ENCODE peak calls at places on chromosomes 3 and 15, in five cellular contexts. B, E, W, N and I are unnamed samples. For H3K9me3 and H3K4me1, the result is how much of the 10 kb centered on the place peaks cover.

GRCh38 chr3:50623840-50624474 is 7.0 kb downstream of the MAPKAPK3 start:
- DNase-seq in E (no peak), W (no peak), N (no peak), B (no peak), I (no peak)

GRCh38 chr3:12384451-12385233 is 95.8 kb downstream of the PPARG start:
- DNase-seq in E (no peak), N (no peak), W (no peak), B (no peak), I (peak)

GRCh38 chr3:128689060-128689459 is 36.9 kb upstream of the RAB7A start:
- DNase-seq in W (no peak), E (no peak), N (no peak), B (no peak), I (no peak)

GRCh38 chr3:32398531-32398930 is 6.9 kb downstream of the CMTM7 start:
- DNase-seq in E (peak), W (no peak), B (no peak), N (no peak), I (no peak)

GRCh38 chr3:16183601-16184270 is 9.3 kb downstream of the GALNT15 start:
- DNase-seq in E (no peak), B (no peak), N (no peak), W (no peak), I (no peak)

GRCh38 chr3:143442761-143443477 is 323.3 kb downstream of the CHST2 start:
- DNase-seq in E (no peak), B (no peak), W (no peak), N (no peak), I (no peak)

GRCh38 chr15:70334286-70334685 is 236.6 kb upstream of the TLE3 start:
- DNase-seq in W (no peak), N (no peak), E (no peak), B (no peak), I (no peak)

GRCh38 chr3:190031887-190032752 is 88.6 kb downstream of the P3H2 start:
- DNase-seq in E (no peak), W (no peak), N (no peak), B (no peak), I (no peak)

GRCh38 chr3:8996681-8997121 is 33.4 kb upstream of the RAD18 start:
- DNase-seq in B (no peak), E (no peak), N (no peak), W (no peak), I (no peak)

GRCh38 chr15:71806452-71806931 is 3.9 kb upstream of the NR2E3 start:
- DNase-seq in B (peak), E (no peak), W (no peak), N (no peak), I (no peak)

GRCh38 chr3:50529996-50530706 is 26.7 kb upstream of the CACNA2D2 start:
- DNase-seq in B (no peak), E (no peak), N (no peak), W (no peak), I (no peak)

GRCh38 chr3:186471781-186472180 is 72.4 kb downstream of the CRYGS start:
- DNase-seq in W (no peak), N (no peak), B (no peak), E (no peak), I (no peak)

GRCh38 chr3:45617430-45618080 is 23.0 kb downstream of the LIMD1 start:
- DNase-seq in N (no peak), B (no peak), E (peak), W (no peak), I (no peak)

GRCh38 chr3:152069871-152070270 is 196.4 kb downstream of the SUCNR1 start:
- DNase-seq in B (no peak), N (no peak), E (no peak), W (no peak), I (no peak)

GRCh38 chr3:151460774-151461450 is at the start of gene IGSF10:
- DNase-seq in N (peak), W (peak), E (peak), B (peak), I (no peak)

GRCh38 chr3:133264920-133265319 is 134.9 kb upstream of the BFSP2 start:
- DNase-seq in B (no peak), W (no peak), N (no peak), E (no peak), I (no peak)

GRCh38 chr3:61521229-61521628 is 40.1 kb upstream of the PTPRG start:
- DNase-seq in B (no peak), W (no peak), E (no peak), N (no peak), I (no peak)

GRCh38 chr3:155019576-155019975 is 60.5 kb upstream of the MME start:
- DNase-seq in B (no peak), E (no peak), N (no peak), W (no peak), I (no peak)

GRCh38 chr3:32484437-32484836 is 18.2 kb downstream of the CMTM6 start:
- DNase-seq in N (no peak), B (no peak), E (no peak), W (no peak), I (no peak)

GRCh38 chr15:97059276-97059675 is 728.8 kb downstream of the NR2F2 start:
- DNase-seq in E (no peak), W (no peak), B (no peak), N (no peak), I (no peak)

GRCh38 chr3:146496726-146497125 is 27.4 kb upstream of the PLSCR2 start:
- DNase-seq in N (no peak), W (no peak), E (no peak), B (no peak), I (no peak)

GRCh38 chr3:146640955-146641867 is 36.1 kb upstream of the PLSCR5 start:
- DNase-seq in E (no peak), B (no peak), W (peak), N (no peak), I (no peak)

GRCh38 chr15:81072551-81072950 is 61.5 kb upstream of the CFAP161 start:
- DNase-seq in E (no peak), W (no peak), B (no peak), N (no peak), I (no peak)

GRCh38 chr15:81069356-81069755 is 64.7 kb upstream of the CFAP161 start:
- DNase-seq in N (no peak), W (no peak), E (no peak), B (no peak), I (no peak)

GRCh38 chr15:81069909-81070308 is 64.2 kb upstream of the CFAP161 start:
- DNase-seq in E (no peak), B (no peak), N (no peak), W (no peak), I (no peak)

GRCh38 chr15:81071705-81072104 is 62.4 kb upstream of the CFAP161 start:
- DNase-seq in E (no peak), W (no peak), N (no peak), B (no peak), I (no peak)

GRCh38 chr15:81071130-81071529 is 62.9 kb upstream of the CFAP161 start:
- DNase-seq in B (no peak), W (no peak), N (no peak), E (no peak), I (no peak)
- H3K27ac ChIP-seq in B (no peak), W (no peak), N (no peak), E (no peak), I (no peak)

GRCh38 chr15:27776501-27776900 is 322.6 kb downstream of the OCA2 start:
- DNase-seq in N (no peak), B (no peak), E (no peak), W (no peak), I (no peak)
- H3K9me3 ChIP-seq in N (under half), B (under half), E (under half), W (under half), I (under half)

GRCh38 chr3:71458895-71459294 is 124.6 kb downstream of the FOXP1 start:
- DNase-seq in W (no peak), N (no peak), B (no peak), E (no peak), I (no peak)

GRCh38 chr3:71453822-71454512 is 129.6 kb downstream of the FOXP1 start:
- DNase-seq in N (no peak), E (no peak), B (no peak), W (no peak), I (peak)

GRCh38 chr3:71454513-71455423 is 128.8 kb downstream of the FOXP1 start:
- DNase-seq in B (no peak), N (no peak), W (no peak), E (no peak), I (peak)

GRCh38 chr3:71456826-71457225 is 126.7 kb downstream of the FOXP1 start:
- DNase-seq in B (no peak), W (no peak), E (no peak), N (no peak), I (no peak)

GRCh38 chr3:71456155-71456554 is 127.4 kb downstream of the FOXP1 start:
- DNase-seq in N (no peak), E (no peak), W (no peak), B (no peak), I (peak)
- H3K4me1 ChIP-seq in N (under half), E (under half), W (under half), B (under half), I (half or more)

DNA sequence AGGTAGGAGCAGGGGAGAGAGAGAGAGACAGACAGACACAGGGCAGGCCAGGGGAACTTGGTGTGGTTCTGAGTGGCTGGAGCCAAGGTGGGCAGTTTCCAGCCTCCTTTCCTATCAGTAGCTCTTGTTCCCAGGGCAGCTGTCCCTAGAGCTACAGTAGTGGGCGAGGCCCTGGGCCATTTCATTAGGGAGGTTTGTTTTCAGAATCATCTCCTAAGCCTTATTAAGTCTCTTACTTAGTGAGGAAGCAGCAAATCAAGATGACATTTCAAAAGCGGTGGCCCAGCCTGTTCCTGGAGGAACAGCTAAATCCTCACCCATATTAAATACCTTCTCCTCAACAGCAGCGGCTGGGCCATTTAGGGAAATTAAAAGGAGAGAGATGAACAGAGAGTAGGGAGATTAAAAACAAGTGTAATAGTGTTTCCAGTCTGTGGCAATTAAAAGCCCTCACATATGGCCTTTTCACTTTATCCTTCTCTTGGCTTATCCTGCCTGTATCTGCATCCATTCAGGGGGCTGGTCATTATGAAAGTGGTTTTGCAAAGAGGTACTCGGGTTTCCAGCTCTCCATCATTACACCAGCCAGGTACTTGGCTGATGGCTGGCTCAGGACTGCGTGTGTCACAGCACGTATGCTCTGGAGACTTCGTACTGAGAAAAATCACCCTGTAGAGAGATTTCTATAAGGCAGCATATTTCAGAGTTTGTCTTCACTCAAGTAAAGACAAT is 91.9 kb upstream of the PRR23C start:
- DNase-seq in E (no peak), W (no peak), N (no peak), B (no peak), I (no peak)
- H3K27ac ChIP-seq in E (no peak), W (no peak), N (no peak), B (no peak), I (no peak)

DNA sequence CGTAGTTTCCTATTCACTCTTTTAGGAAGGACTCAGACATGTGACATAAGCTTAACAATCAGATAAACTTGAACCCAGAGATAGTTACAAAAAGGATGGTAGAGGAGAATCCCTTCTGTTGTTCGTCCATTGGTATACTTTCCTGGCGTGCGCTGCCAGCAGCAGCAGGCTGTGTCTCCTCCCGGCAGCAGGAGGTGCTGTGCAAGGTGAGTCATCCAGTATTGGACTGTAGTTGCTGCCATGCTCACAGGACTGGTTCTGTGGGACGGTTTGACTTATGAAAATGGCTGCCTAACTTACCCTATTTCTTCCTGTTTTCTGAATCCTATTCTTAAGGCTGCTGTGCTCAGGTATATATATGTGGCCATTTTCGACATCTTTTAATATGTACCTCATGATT is 253.4 kb upstream of the LRRC3B start:
- DNase-seq in N (no peak), B (no peak), W (no peak), E (no peak), I (no peak)
- H3K9me3 ChIP-seq in N (under half), B (under half), W (under half), E (under half), I (under half)

GRCh38 chr15:64861331-64861730 is 19.6 kb downstream of the PLEKHO2 start:
- DNase-seq in N (no peak), E (no peak), B (no peak), W (no peak), I (no peak)
- H3K4me1 ChIP-seq in N (under half), E (under half), B (under half), W (under half), I (under half)

GRCh38 chr15:76180321-76180720 is 120.5 kb downstream of the TMEM266 start:
- DNase-seq in E (no peak), B (no peak), N (no peak), W (no peak), I (no peak)

GRCh38 chr15:76184640-76185020 is 124.8 kb downstream of the TMEM266 start:
- DNase-seq in N (no peak), W (no peak), B (no peak), E (no peak), I (no peak)

GRCh38 chr15:76183906-76184639 is 124.3 kb downstream of the TMEM266 start:
- DNase-seq in W (peak), E (no peak), B (no peak), N (no peak), I (no peak)

GRCh38 chr15:76179023-76179422 is 119.2 kb downstream of the TMEM266 start:
- DNase-seq in N (no peak), E (no peak), B (no peak), W (no peak), I (no peak)

DNA sequence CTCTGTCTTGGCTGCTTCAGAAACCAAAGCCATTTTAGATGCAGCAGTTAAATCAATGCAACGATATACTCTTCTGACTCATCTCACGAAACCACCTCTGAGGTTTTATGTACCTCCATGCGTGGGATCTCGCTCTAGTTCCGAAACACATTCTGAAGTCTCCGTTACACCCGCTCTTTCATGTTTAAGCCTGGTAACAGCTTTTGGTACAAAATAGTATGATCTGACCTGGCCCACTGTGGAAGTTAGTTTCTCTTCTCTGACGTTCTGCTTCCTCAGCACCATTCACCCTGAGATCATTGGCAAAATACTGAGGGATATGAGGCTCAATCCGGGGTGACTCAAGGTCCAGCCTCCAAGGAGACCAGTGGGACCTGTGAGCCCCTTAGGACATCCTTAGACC is 121.9 kb downstream of the TMEM266 start:
- DNase-seq in N (no peak), E (no peak), W (no peak), B (no peak), I (peak)
- H3K27ac ChIP-seq in N (no peak), E (no peak), W (no peak), B (no peak), I (peak)